ENCODE peak calls at places on chromosomes 13 and 19, in four cellular contexts. One of them, this sample, is unnamed. For H3K27me3 and H3K36me3, the result is how much of the 10 kb centered on the place peaks cover.

GRCh38 chr19:38759590-38760003 is 13.7 kb downstream of the LGALS7 start:
- DNase-seq in ovary: no peak
- DNase-seq in GM12878: no peak
- DNase-seq in CD8-positive, alpha-beta memory T cell: no peak
- DNase-seq in this sample: no peak

GRCh38 chr19:18158471-18158870 is 5.5 kb downstream of the PIK3R2 start:
- DNase-seq in ovary: no peak
- DNase-seq in GM12878: no peak
- DNase-seq in CD8-positive, alpha-beta memory T cell: no peak
- DNase-seq in this sample: no peak

GRCh38 chr19:54164369-54165068 is 5.0 kb upstream of the LENG1 start:
- DNase-seq in ovary: no peak
- DNase-seq in GM12878: no peak
- DNase-seq in CD8-positive, alpha-beta memory T cell: peak
- DNase-seq in this sample: peak

GRCh38 chr19:51777570-51778460 is 16.8 kb downstream of the FPR2 start:
- DNase-seq in ovary: peak
- DNase-seq in GM12878: no peak
- DNase-seq in CD8-positive, alpha-beta memory T cell: peak
- DNase-seq in this sample: no peak

GRCh38 chr13:43261018-43261417 is 237.6 kb downstream of the DNAJC15 start:
- DNase-seq in ovary: no peak
- DNase-seq in GM12878: no peak
- DNase-seq in CD8-positive, alpha-beta memory T cell: no peak
- DNase-seq in this sample: no peak

GRCh38 chr19:18731562-18732008 is 48.1 kb downstream of the CRTC1 start:
- DNase-seq in ovary: no peak
- DNase-seq in GM12878: no peak
- DNase-seq in CD8-positive, alpha-beta memory T cell: no peak
- DNase-seq in this sample: no peak

GRCh38 chr13:29428310-29428991 is 167.0 kb downstream of the SLC7A1 start:
- DNase-seq in ovary: peak
- DNase-seq in GM12878: no peak
- DNase-seq in CD8-positive, alpha-beta memory T cell: no peak
- DNase-seq in this sample: no peak

GRCh38 chr19:13411899-13412298 is 94.4 kb downstream of the CACNA1A start:
- DNase-seq in ovary: no peak
- DNase-seq in GM12878: no peak
- DNase-seq in CD8-positive, alpha-beta memory T cell: no peak
- DNase-seq in this sample: peak

GRCh38 chr13:97116754-97117153 is 105.4 kb upstream of the MBNL2 start:
- DNase-seq in ovary: no peak
- DNase-seq in GM12878: no peak
- DNase-seq in CD8-positive, alpha-beta memory T cell: no peak
- DNase-seq in this sample: no peak

GRCh38 chr19:4969292-4969771 is 419 bp downstream of the KDM4B start:
- DNase-seq in ovary: no peak
- DNase-seq in GM12878: no peak
- DNase-seq in CD8-positive, alpha-beta memory T cell: no peak
- DNase-seq in this sample: no peak

GRCh38 chr13:73158851-73159250 is 100.0 kb downstream of the KLF5 start:
- DNase-seq in ovary: no peak
- DNase-seq in GM12878: no peak
- DNase-seq in CD8-positive, alpha-beta memory T cell: no peak
- DNase-seq in this sample: no peak

GRCh38 chr13:48199404-48199991 is 33.5 kb upstream of the ITM2B start:
- DNase-seq in ovary: no peak
- DNase-seq in GM12878: no peak
- DNase-seq in CD8-positive, alpha-beta memory T cell: no peak
- DNase-seq in this sample: no peak

GRCh38 chr13:60329221-60329983 is 67.6 kb upstream of the TDRD3 start:
- DNase-seq in ovary: no peak
- DNase-seq in GM12878: peak
- DNase-seq in CD8-positive, alpha-beta memory T cell: peak
- DNase-seq in this sample: no peak

GRCh38 chr19:29708553-29709439 is 6.3 kb downstream of the C19orf12 start:
- DNase-seq in ovary: no peak
- DNase-seq in GM12878: no peak
- DNase-seq in CD8-positive, alpha-beta memory T cell: no peak
- DNase-seq in this sample: no peak

GRCh38 chr13:96796234-96796633 is 198.0 kb downstream of the OXGR1 start:
- DNase-seq in ovary: no peak
- DNase-seq in GM12878: no peak
- DNase-seq in CD8-positive, alpha-beta memory T cell: no peak
- DNase-seq in this sample: no peak

GRCh38 chr13:32224916-32225315 is 90.2 kb downstream of the ZAR1L start:
- DNase-seq in ovary: no peak
- DNase-seq in GM12878: no peak
- DNase-seq in CD8-positive, alpha-beta memory T cell: no peak
- DNase-seq in this sample: no peak

GRCh38 chr19:48445256-48445605 is 552 bp upstream of the GRWD1 start:
- DNase-seq in ovary: no peak
- DNase-seq in GM12878: no peak
- DNase-seq in CD8-positive, alpha-beta memory T cell: no peak
- DNase-seq in this sample: no peak

GRCh38 chr13:110683203-110683883 is 22.6 kb downstream of the CARS2 start:
- DNase-seq in ovary: no peak
- DNase-seq in GM12878: no peak
- DNase-seq in CD8-positive, alpha-beta memory T cell: no peak
- DNase-seq in this sample: no peak

GRCh38 chr19:53511933-53512374 is 26.0 kb upstream of the ZNF331 start:
- DNase-seq in ovary: peak
- DNase-seq in GM12878: no peak
- DNase-seq in CD8-positive, alpha-beta memory T cell: peak
- DNase-seq in this sample: no peak

GRCh38 chr13:95275322-95276118 is 25.7 kb downstream of the ABCC4 start:
- DNase-seq in ovary: peak
- DNase-seq in GM12878: no peak
- DNase-seq in CD8-positive, alpha-beta memory T cell: no peak
- DNase-seq in this sample: no peak

GRCh38 chr19:49425922-49426592 is 869 bp downstream of the GFY start:
- DNase-seq in ovary: no peak
- DNase-seq in GM12878: no peak
- DNase-seq in CD8-positive, alpha-beta memory T cell: no peak
- DNase-seq in this sample: no peak

GRCh38 chr19:58274771-58275199 is 4.0 kb upstream of the ZNF8 start:
- DNase-seq in ovary: no peak
- DNase-seq in GM12878: no peak
- DNase-seq in CD8-positive, alpha-beta memory T cell: no peak
- DNase-seq in this sample: no peak

GRCh38 chr13:103130681-103131210 is 64.5 kb upstream of the SLC10A2 start:
- DNase-seq in ovary: no peak
- DNase-seq in GM12878: peak
- DNase-seq in CD8-positive, alpha-beta memory T cell: no peak
- DNase-seq in this sample: no peak

GRCh38 chr13:108342369-108343289 is 73.1 kb downstream of the TNFSF13B start:
- DNase-seq in ovary: no peak
- DNase-seq in GM12878: peak
- DNase-seq in CD8-positive, alpha-beta memory T cell: no peak
- DNase-seq in this sample: no peak

GRCh38 chr13:87536899-87537298 is 134.3 kb upstream of the SLITRK5 start:
- DNase-seq in ovary: no peak
- DNase-seq in GM12878: no peak
- DNase-seq in CD8-positive, alpha-beta memory T cell: no peak
- DNase-seq in this sample: no peak

GRCh38 chr19:53388168-53388567 is 6.8 kb upstream of the ZNF765 start:
- DNase-seq in ovary: no peak
- DNase-seq in GM12878: no peak
- DNase-seq in CD8-positive, alpha-beta memory T cell: no peak
- DNase-seq in this sample: no peak

GRCh38 chr13:84844473-84844872 is 954.7 kb downstream of the SLITRK6 start:
- DNase-seq in ovary: no peak
- DNase-seq in GM12878: no peak
- DNase-seq in CD8-positive, alpha-beta memory T cell: no peak
- DNase-seq in this sample: no peak

GRCh38 chr19:39405930-39406655 is 554 bp upstream of the ZFP36 start:
- DNase-seq in ovary: no peak
- DNase-seq in GM12878: no peak
- DNase-seq in CD8-positive, alpha-beta memory T cell: peak
- DNase-seq in this sample: no peak

GRCh38 chr19:49855676-49856573 is 5.0 kb downstream of the PTOV1 start:
- DNase-seq in ovary: peak
- DNase-seq in GM12878: no peak
- DNase-seq in CD8-positive, alpha-beta memory T cell: no peak
- DNase-seq in this sample: no peak

GRCh38 chr13:35978607-35979316 is 152.4 kb downstream of the DCLK1 start:
- DNase-seq in ovary: no peak
- DNase-seq in GM12878: no peak
- DNase-seq in CD8-positive, alpha-beta memory T cell: no peak
- DNase-seq in this sample: no peak

GRCh38 chr19:33726756-33727155 is 69.9 kb upstream of the KCTD15 start:
- DNase-seq in ovary: no peak
- DNase-seq in GM12878: no peak
- DNase-seq in CD8-positive, alpha-beta memory T cell: no peak
- DNase-seq in this sample: no peak

GRCh38 chr19:46189971-46190335 is 39.6 kb upstream of the IGFL1 start:
- DNase-seq in ovary: no peak
- DNase-seq in GM12878: no peak
- DNase-seq in CD8-positive, alpha-beta memory T cell: no peak
- DNase-seq in this sample: no peak

GRCh38 chr19:8079988-8080387 is 27.4 kb downstream of the CCL25 start:
- DNase-seq in ovary: no peak
- DNase-seq in GM12878: no peak
- DNase-seq in CD8-positive, alpha-beta memory T cell: no peak
- DNase-seq in this sample: no peak
- H3K27me3 ChIP-seq in ovary: under half
- H3K27me3 ChIP-seq in GM12878: under half
- H3K27me3 ChIP-seq in CD8-positive, alpha-beta memory T cell: under half
- H3K27me3 ChIP-seq in this sample: under half

GRCh38 chr13:20024706-20025105 is 66.2 kb downstream of the ZMYM2 start:
- DNase-seq in ovary: no peak
- DNase-seq in GM12878: no peak
- DNase-seq in CD8-positive, alpha-beta memory T cell: no peak
- DNase-seq in this sample: no peak
- H3K36me3 ChIP-seq in ovary: under half
- H3K36me3 ChIP-seq in GM12878: under half
- H3K36me3 ChIP-seq in CD8-positive, alpha-beta memory T cell: under half
- H3K36me3 ChIP-seq in this sample: under half

GRCh38 chr13:112124100-112124499 is 57.2 kb downstream of the SOX1 start:
- DNase-seq in ovary: no peak
- DNase-seq in GM12878: no peak
- DNase-seq in CD8-positive, alpha-beta memory T cell: no peak
- DNase-seq in this sample: no peak
- H3K27me3 ChIP-seq in ovary: under half
- H3K27me3 ChIP-seq in GM12878: under half
- H3K27me3 ChIP-seq in CD8-positive, alpha-beta memory T cell: under half
- H3K27me3 ChIP-seq in this sample: under half

GRCh38 chr13:50724913-50725312 is 118.6 kb downstream of the DLEU7 start:
- DNase-seq in ovary: no peak
- DNase-seq in GM12878: no peak
- DNase-seq in CD8-positive, alpha-beta memory T cell: no peak
- DNase-seq in this sample: no peak

GRCh38 chr13:50721664-50721976 is 121.9 kb downstream of the DLEU7 start:
- DNase-seq in ovary: no peak
- DNase-seq in GM12878: no peak
- DNase-seq in CD8-positive, alpha-beta memory T cell: no peak
- DNase-seq in this sample: no peak

GRCh38 chr13:50724438-50724837 is 119.1 kb downstream of the DLEU7 start:
- DNase-seq in ovary: no peak
- DNase-seq in GM12878: no peak
- DNase-seq in CD8-positive, alpha-beta memory T cell: no peak
- DNase-seq in this sample: no peak

GRCh38 chr13:50720856-50721663 is 122.4 kb downstream of the DLEU7 start:
- DNase-seq in ovary: no peak
- DNase-seq in GM12878: no peak
- DNase-seq in CD8-positive, alpha-beta memory T cell: no peak
- DNase-seq in this sample: no peak

DNA sequence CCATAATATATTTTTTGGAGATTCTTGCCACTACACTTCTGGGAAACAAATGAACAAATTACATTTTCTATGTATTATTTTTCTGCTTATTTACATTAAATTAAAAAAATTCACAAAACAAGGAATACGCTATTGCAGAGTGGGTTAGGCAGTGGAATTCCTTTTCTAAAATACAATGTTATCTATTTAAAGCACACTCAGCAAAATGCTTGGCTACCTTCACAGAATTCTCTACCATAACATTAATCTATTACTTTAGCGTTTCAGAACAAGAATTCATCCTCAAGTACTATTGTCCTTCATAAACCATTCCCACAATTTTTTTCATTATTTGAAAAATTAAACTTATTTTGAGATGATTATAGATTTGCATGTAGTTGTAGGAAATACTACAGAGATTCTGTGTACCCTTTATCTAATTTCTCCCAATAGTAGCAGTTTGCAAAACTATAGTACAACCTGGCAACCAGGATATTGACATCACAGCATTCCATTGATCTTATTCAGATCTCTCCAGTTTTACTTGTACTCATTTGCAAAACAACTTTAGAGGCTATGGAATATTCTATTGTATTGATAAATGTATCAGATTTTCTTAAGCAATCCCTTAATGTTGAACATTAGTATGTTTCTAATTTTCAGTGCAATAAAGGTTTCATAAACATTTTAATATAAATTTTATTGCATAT is 120.9 kb downstream of the DLEU7 start:
- DNase-seq in ovary: no peak
- DNase-seq in GM12878: no peak
- DNase-seq in CD8-positive, alpha-beta memory T cell: no peak
- DNase-seq in this sample: no peak
- H3K36me3 ChIP-seq in ovary: under half
- H3K36me3 ChIP-seq in GM12878: under half
- H3K36me3 ChIP-seq in CD8-positive, alpha-beta memory T cell: under half
- H3K36me3 ChIP-seq in this sample: under half

GRCh38 chr19:3289971-3290569 is 65.6 kb downstream of the CELF5 start:
- DNase-seq in ovary: no peak
- DNase-seq in GM12878: no peak
- DNase-seq in CD8-positive, alpha-beta memory T cell: no peak
- DNase-seq in this sample: no peak
- H3K27me3 ChIP-seq in ovary: under half
- H3K27me3 ChIP-seq in GM12878: under half
- H3K27me3 ChIP-seq in CD8-positive, alpha-beta memory T cell: under half
- H3K27me3 ChIP-seq in this sample: under half

GRCh38 chr19:800360-801029 is 3.2 kb downstream of the PTBP1 start:
- DNase-seq in ovary: peak
- DNase-seq in GM12878: no peak
- DNase-seq in CD8-positive, alpha-beta memory T cell: no peak
- DNase-seq in this sample: no peak
- H3K36me3 ChIP-seq in ovary: under half
- H3K36me3 ChIP-seq in GM12878: half or more
- H3K36me3 ChIP-seq in CD8-positive, alpha-beta memory T cell: under half
- H3K36me3 ChIP-seq in this sample: half or more

DNA sequence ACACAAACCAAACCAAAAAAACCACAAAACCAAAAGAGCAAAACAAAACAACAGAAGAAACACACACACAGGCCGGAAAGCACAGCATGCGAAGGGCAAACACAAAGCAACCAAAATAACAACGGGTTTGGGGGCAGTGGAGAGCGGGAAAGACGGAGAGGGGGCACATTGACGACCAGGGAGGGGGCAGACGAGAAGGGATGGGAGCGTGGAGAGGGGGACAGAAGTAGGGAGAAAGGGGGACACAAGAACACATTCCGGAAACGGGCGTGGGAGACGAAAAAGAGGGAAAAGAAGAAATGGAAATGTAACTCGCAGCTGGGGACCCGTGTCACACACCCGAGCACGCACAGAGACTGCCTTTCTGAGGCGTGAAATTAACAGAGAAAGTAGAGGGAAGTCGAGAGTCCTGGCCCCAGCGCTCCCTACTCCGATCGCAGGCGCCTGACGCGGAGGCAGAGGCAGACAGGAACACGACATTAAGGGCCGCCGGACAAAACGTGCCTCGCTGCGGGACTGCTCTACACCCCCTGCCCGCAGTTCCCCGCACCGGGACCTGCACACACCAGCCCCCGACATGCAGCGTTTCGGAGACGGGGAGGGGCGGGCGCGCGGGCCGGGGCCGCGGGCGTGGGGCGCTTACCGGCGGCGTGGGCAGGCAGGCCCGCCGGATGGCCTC is 652 bp downstream of the POU4F1 start:
- DNase-seq in ovary: no peak
- DNase-seq in GM12878: no peak
- DNase-seq in CD8-positive, alpha-beta memory T cell: no peak
- DNase-seq in this sample: peak
- H3K27me3 ChIP-seq in ovary: under half
- H3K27me3 ChIP-seq in GM12878: under half
- H3K27me3 ChIP-seq in CD8-positive, alpha-beta memory T cell: half or more
- H3K27me3 ChIP-seq in this sample: under half